ENCODE peak calls at places on chromosomes 5 and 9, in five cellular contexts. N, E, Z, L and B are unnamed samples.

GRCh38 chr5:33241826-33242225 is 198.9 kb upstream of the TARS1 start:
- DNase-seq in N (no peak), E (peak; percentile 84), Z (no peak), L (no peak), B (no peak)

GRCh38 chr5:78984020-78984610 is 995 bp downstream of the ARSB start:
- DNase-seq in Z (no peak), E (peak; percentile 61), N (no peak), L (no peak), B (no peak)

GRCh38 chr5:178356459-178356872 is 123.9 kb upstream of the PHYKPL start:
- DNase-seq in L (no peak), E (no peak), Z (no peak), N (peak; percentile 8), B (peak; percentile 76)

GRCh38 chr9:75130621-75131020 is 42.3 kb downstream of the OSTF1 start:
- DNase-seq in Z (no peak), N (no peak), E (no peak), L (peak; percentile 48), B (no peak)

GRCh38 chr5:39009280-39009679 is 64.9 kb downstream of the RICTOR start:
- DNase-seq in N (no peak), Z (no peak), L (no peak), E (no peak), B (no peak)

GRCh38 chr5:138032028-138032571 is 779 bp downstream of the FAM13B start:
- DNase-seq in E (peak; percentile 86), N (peak; percentile 62), Z (no peak), L (no peak), B (peak; percentile 90)

GRCh38 chr9:37126214-37126788 is 5.9 kb downstream of the ZCCHC7 start:
- DNase-seq in Z (no peak), N (no peak), L (no peak), E (no peak), B (no peak)

GRCh38 chr5:154520861-154521453 is 42.9 kb upstream of the HAND1 start:
- DNase-seq in L (no peak), E (peak; percentile 33), N (peak; percentile 20), Z (no peak), B (no peak)

GRCh38 chr9:88180084-88180765 is 42.0 kb upstream of the SPATA31C2 start:
- DNase-seq in E (no peak), L (no peak), N (no peak), Z (no peak), B (no peak)

GRCh38 chr9:3517377-3518048 is 8.3 kb downstream of the RFX3 start:
- DNase-seq in L (no peak), N (no peak), Z (no peak), E (no peak), B (no peak)

GRCh38 chr9:1009101-1009707 is 32.7 kb downstream of the DMRT3 start:
- DNase-seq in N (peak; percentile 82), L (peak; percentile 49), Z (peak; percentile 52), E (peak; percentile 39), B (peak; percentile 90)

GRCh38 chr5:137431051-137431450 is 68.1 kb downstream of the SPOCK1 start:
- DNase-seq in E (no peak), N (no peak), L (no peak), Z (no peak), B (no peak)

GRCh38 chr5:52674815-52675545 is 112.7 kb upstream of the ITGA1 start:
- DNase-seq in Z (no peak), N (no peak), L (peak; percentile 48), E (no peak), B (no peak)

GRCh38 chr5:13536921-13537320 is 407.6 kb downstream of the DNAH5 start:
- DNase-seq in N (no peak), Z (no peak), L (peak; percentile 1), E (no peak), B (no peak)

GRCh38 chr5:154366353-154366752 is 79.4 kb upstream of the SAP30L start:
- DNase-seq in N (no peak), Z (no peak), L (no peak), E (no peak), B (no peak)

GRCh38 chr5:141788296-141788980 is 89.8 kb downstream of the PCDH1 start:
- DNase-seq in N (no peak), L (no peak), E (no peak), Z (no peak), B (peak; percentile 25)

GRCh38 chr9:124349675-124350484 is 65.4 kb downstream of the PSMB7 start:
- DNase-seq in L (no peak), N (no peak), E (no peak), Z (peak; percentile 6), B (peak; percentile 55)

GRCh38 chr9:83960991-83961390 is 19.0 kb downstream of the HNRNPK start:
- DNase-seq in L (no peak), N (no peak), E (no peak), Z (no peak), B (no peak)

GRCh38 chr5:136132557-136133415 is at the start of gene SMAD5:
- DNase-seq in E (peak; percentile 75), N (peak; percentile 84), L (peak; percentile 91), Z (peak; percentile 83), B (peak; percentile 99)

GRCh38 chr5:126514159-126515141 is 80.6 kb downstream of the ALDH7A1 start:
- DNase-seq in E (no peak), L (no peak), N (no peak), Z (no peak), B (no peak)

GRCh38 chr9:89179920-89180667 is 1.5 kb upstream of the SHC3 start:
- DNase-seq in N (peak; percentile 80), L (peak; percentile 90), E (peak; percentile 96), Z (no peak), B (peak; percentile 96)

GRCh38 chr9:27967236-27967635 is 394.0 kb upstream of the C9orf72 start:
- DNase-seq in Z (no peak), E (no peak), L (no peak), N (no peak), B (no peak)

GRCh38 chr5:154430466-154430865 is 15.3 kb upstream of the SAP30L start:
- DNase-seq in E (no peak), N (no peak), Z (no peak), L (no peak), B (no peak)

GRCh38 chr5:115749016-115749415 is 67.4 kb downstream of the CDO1 start:
- DNase-seq in E (no peak), N (no peak), L (no peak), Z (no peak), B (no peak)

GRCh38 chr5:126965487-126965886 is 64.9 kb downstream of the MARCHF3 start:
- DNase-seq in E (no peak), L (no peak), N (no peak), Z (no peak), B (no peak)

GRCh38 chr5:96157841-96158291 is 196.2 kb upstream of the ELL2 start:
- DNase-seq in L (no peak), E (no peak), Z (no peak), N (no peak), B (no peak)

GRCh38 chr5:59813761-59814562 is 79.6 kb downstream of the PDE4D start:
- DNase-seq in Z (no peak), L (no peak), E (peak; percentile 89), N (peak; percentile 53), B (no peak)

GRCh38 chr5:151784141-151784540 is 12.4 kb downstream of the G3BP1 start:
- DNase-seq in L (no peak), N (no peak), Z (no peak), E (no peak), B (no peak)

GRCh38 chr9:1216532-1216931 is 166.4 kb downstream of the DMRT2 start:
- DNase-seq in L (no peak), Z (no peak), N (no peak), E (no peak), B (no peak)

GRCh38 chr9:19456996-19457693 is 48.3 kb downstream of the ACER2 start:
- DNase-seq in E (peak; percentile 55), Z (peak; percentile 32), L (peak; percentile 39), N (peak; percentile 67), B (no peak)

GRCh38 chr5:142290574-142291299 is 34.1 kb downstream of the SPRY4 start:
- DNase-seq in Z (no peak), E (no peak), L (no peak), N (no peak), B (no peak)

GRCh38 chr5:53318303-53318702 is 162.1 kb upstream of the FST start:
- DNase-seq in E (no peak), Z (no peak), L (no peak), N (no peak), B (no peak)

GRCh38 chr5:59559323-59559722 is 334.2 kb downstream of the PDE4D start:
- DNase-seq in N (no peak), L (no peak), Z (no peak), E (no peak), B (no peak)

GRCh38 chr9:14311940-14312572 is 1.9 kb downstream of the NFIB start:
- DNase-seq in L (no peak), E (no peak), Z (no peak), N (no peak), B (no peak)

GRCh38 chr5:1663186-1663585 is 136.5 kb downstream of the MRPL36 start:
- DNase-seq in L (no peak), N (no peak), Z (no peak), E (no peak), B (peak; percentile 61)

GRCh38 chr9:15304620-15305019 is 2.4 kb downstream of the TTC39B start:
- DNase-seq in E (no peak), N (no peak), L (no peak), Z (no peak), B (no peak)